ENCODE peak calls at places on chromosomes 12 and 14, in seven cellular contexts. One of them, this sample, is unnamed.

GRCh38 chr14:92973798-92974372 is 50.9 kb downstream of the CHGA start:
- DNase-seq in LoVo: no peak
- DNase-seq in glomerular endothelial cell: no peak
- DNase-seq in A673: no peak
- DNase-seq in HL-60: no peak
- DNase-seq in AG09319: no peak
- DNase-seq in COR-L47: no peak
- DNase-seq in this sample: no peak

GRCh38 chr12:89542912-89543592 is 17.2 kb upstream of the POC1B start:
- DNase-seq in A673: peak; percentile 88
- DNase-seq in LoVo: peak; percentile 82
- DNase-seq in glomerular endothelial cell: peak; percentile 78
- DNase-seq in COR-L47: peak; percentile 59
- DNase-seq in HL-60: peak; percentile 73
- DNase-seq in AG09319: peak; percentile 63
- DNase-seq in this sample: peak; percentile 72

GRCh38 chr12:4444031-4444430 is 1.6 kb downstream of the FGF6 start:
- DNase-seq in COR-L47: no peak
- DNase-seq in HL-60: no peak
- DNase-seq in AG09319: no peak
- DNase-seq in LoVo: no peak
- DNase-seq in A673: no peak
- DNase-seq in glomerular endothelial cell: no peak
- DNase-seq in this sample: no peak

GRCh38 chr12:53712059-53712643 is 15.1 kb downstream of the CALCOCO1 start:
- DNase-seq in AG09319: no peak
- DNase-seq in COR-L47: no peak
- DNase-seq in LoVo: no peak
- DNase-seq in A673: no peak
- DNase-seq in HL-60: no peak
- DNase-seq in glomerular endothelial cell: no peak
- DNase-seq in this sample: no peak

GRCh38 chr12:6946033-6946919 is 2.5 kb downstream of the C12orf57 start:
- DNase-seq in glomerular endothelial cell: no peak
- DNase-seq in COR-L47: peak; percentile 82
- DNase-seq in LoVo: peak; percentile 99
- DNase-seq in A673: no peak
- DNase-seq in HL-60: peak; percentile 90
- DNase-seq in AG09319: no peak
- DNase-seq in this sample: peak; percentile 98

GRCh38 chr12:127024791-127025190 is 1242.2 kb upstream of the TMEM132C start:
- DNase-seq in AG09319: no peak
- DNase-seq in LoVo: no peak
- DNase-seq in glomerular endothelial cell: no peak
- DNase-seq in HL-60: no peak
- DNase-seq in A673: peak; percentile 9
- DNase-seq in COR-L47: no peak
- DNase-seq in this sample: no peak

GRCh38 chr14:28759658-28760313 is 6.8 kb upstream of the FOXG1 start:
- DNase-seq in A673: no peak
- DNase-seq in HL-60: no peak
- DNase-seq in COR-L47: no peak
- DNase-seq in AG09319: no peak
- DNase-seq in glomerular endothelial cell: no peak
- DNase-seq in LoVo: no peak
- DNase-seq in this sample: no peak

GRCh38 chr14:63857467-63858030 is 4.7 kb downstream of the SYNE2 start:
- DNase-seq in COR-L47: no peak
- DNase-seq in A673: no peak
- DNase-seq in LoVo: no peak
- DNase-seq in AG09319: no peak
- DNase-seq in HL-60: no peak
- DNase-seq in glomerular endothelial cell: no peak
- DNase-seq in this sample: peak; percentile 15

GRCh38 chr12:111193067-111193466 is 175.8 kb downstream of the PHETA1 start:
- DNase-seq in A673: no peak
- DNase-seq in HL-60: no peak
- DNase-seq in LoVo: no peak
- DNase-seq in COR-L47: no peak
- DNase-seq in AG09319: no peak
- DNase-seq in glomerular endothelial cell: no peak
- DNase-seq in this sample: no peak

GRCh38 chr14:102917469-102918211 is 4.8 kb upstream of the AMN start:
- DNase-seq in LoVo: no peak
- DNase-seq in A673: peak; percentile 78
- DNase-seq in HL-60: peak; percentile 25
- DNase-seq in AG09319: no peak
- DNase-seq in COR-L47: peak; percentile 42
- DNase-seq in glomerular endothelial cell: no peak
- DNase-seq in this sample: peak; percentile 50

GRCh38 chr14:102547067-102547466 is 37.5 kb upstream of the ANKRD9 start:
- DNase-seq in AG09319: no peak
- DNase-seq in HL-60: no peak
- DNase-seq in COR-L47: no peak
- DNase-seq in A673: no peak
- DNase-seq in glomerular endothelial cell: no peak
- DNase-seq in LoVo: no peak
- DNase-seq in this sample: no peak

GRCh38 chr14:50215416-50215815 is 16.0 kb downstream of the SOS2 start:
- DNase-seq in LoVo: no peak
- DNase-seq in glomerular endothelial cell: no peak
- DNase-seq in HL-60: no peak
- DNase-seq in AG09319: no peak
- DNase-seq in COR-L47: no peak
- DNase-seq in A673: no peak
- DNase-seq in this sample: no peak

GRCh38 chr14:93332032-93332852 is 594 bp downstream of the BTBD7 start:
- DNase-seq in AG09319: no peak
- DNase-seq in HL-60: peak; percentile 27
- DNase-seq in glomerular endothelial cell: no peak
- DNase-seq in LoVo: peak; percentile 44
- DNase-seq in A673: peak; percentile 31
- DNase-seq in COR-L47: peak; percentile 44
- DNase-seq in this sample: peak; percentile 62

GRCh38 chr14:26820578-26820977 is 222.7 kb upstream of the NOVA1 start:
- DNase-seq in HL-60: no peak
- DNase-seq in LoVo: no peak
- DNase-seq in glomerular endothelial cell: peak; percentile 56
- DNase-seq in A673: no peak
- DNase-seq in AG09319: no peak
- DNase-seq in COR-L47: no peak
- DNase-seq in this sample: no peak

GRCh38 chr14:49250517-49250916 is 335.7 kb downstream of the RPS29 start:
- DNase-seq in COR-L47: no peak
- DNase-seq in HL-60: no peak
- DNase-seq in LoVo: no peak
- DNase-seq in AG09319: no peak
- DNase-seq in A673: no peak
- DNase-seq in glomerular endothelial cell: no peak
- DNase-seq in this sample: no peak

GRCh38 chr14:46322730-46323425 is 328.7 kb downstream of the RPL10L start:
- DNase-seq in LoVo: no peak
- DNase-seq in A673: no peak
- DNase-seq in glomerular endothelial cell: no peak
- DNase-seq in AG09319: no peak
- DNase-seq in HL-60: no peak
- DNase-seq in COR-L47: no peak
- DNase-seq in this sample: no peak

GRCh38 chr12:27571463-27571862 is 47.5 kb downstream of the PPFIBP1 start:
- DNase-seq in COR-L47: no peak
- DNase-seq in HL-60: no peak
- DNase-seq in glomerular endothelial cell: no peak
- DNase-seq in A673: no peak
- DNase-seq in AG09319: no peak
- DNase-seq in LoVo: peak; percentile 29
- DNase-seq in this sample: no peak

GRCh38 chr14:95547626-95548327 is 12.9 kb downstream of the GLRX5 start:
- DNase-seq in HL-60: no peak
- DNase-seq in AG09319: no peak
- DNase-seq in COR-L47: no peak
- DNase-seq in A673: no peak
- DNase-seq in glomerular endothelial cell: no peak
- DNase-seq in LoVo: peak; percentile 27
- DNase-seq in this sample: no peak

GRCh38 chr12:132558861-132559623 is 51.3 kb downstream of the LRCOL1 start:
- DNase-seq in glomerular endothelial cell: no peak
- DNase-seq in HL-60: peak; percentile 72
- DNase-seq in COR-L47: no peak
- DNase-seq in AG09319: no peak
- DNase-seq in LoVo: no peak
- DNase-seq in A673: no peak
- DNase-seq in this sample: no peak